ENCODE peak calls at places on chromosome 15, in four cellular contexts. L is Panc1, R is sigmoid colon, D is left ventricle myocardium inferior. F is an unnamed sample. For H3K4me1, the result is how much of the 10 kb centered on the place peaks cover.

GRCh38 chr15:92121047-92121446 is 267.5 kb downstream of the SLCO3A1 start:
- DNase-seq in L (no peak), R (no peak), D (no peak), F (no peak)

GRCh38 chr15:95556866-95557225 is 773.7 kb upstream of the NR2F2 start:
- DNase-seq in L (no peak), R (no peak), D (no peak), F (no peak)

GRCh38 chr15:100901702-100902435 is 17.3 kb upstream of the LRRK1 start:
- DNase-seq in L (no peak), R (peak), D (no peak), F (no peak)

GRCh38 chr15:95469601-95470000 is 860.9 kb upstream of the NR2F2 start:
- DNase-seq in L (no peak), R (no peak), D (no peak), F (no peak)

GRCh38 chr15:73599934-73600333 is 33.3 kb downstream of the NPTN start:
- DNase-seq in L (peak), R (no peak), D (no peak), F (no peak)

GRCh38 chr15:35450492-35450891 is 95.5 kb downstream of the DPH6 start:
- DNase-seq in L (no peak), R (no peak), D (no peak), F (no peak)

GRCh38 chr15:55859681-55860080 is 116.7 kb upstream of the PRTG start:
- DNase-seq in L (no peak), R (no peak), D (no peak), F (no peak)

GRCh38 chr15:45162771-45163507 is 24.8 kb downstream of the SHF start:
- DNase-seq in L (peak), R (peak), D (peak), F (peak)

GRCh38 chr15:80856809-80857377 is 77.7 kb downstream of the CEMIP start:
- DNase-seq in L (no peak), R (peak), D (peak), F (peak)

GRCh38 chr15:43434436-43434835 is 58.5 kb downstream of the TP53BP1 start:
- DNase-seq in L (no peak), R (no peak), D (no peak), F (no peak)

GRCh38 chr15:99735868-99736267 is 2.6 kb upstream of the LYSMD4 start:
- DNase-seq in L (no peak), R (no peak), D (no peak), F (no peak)

GRCh38 chr15:25738171-25738792 is 124.8 kb downstream of the ATP10A start:
- DNase-seq in L (no peak), R (peak), D (no peak), F (no peak)

GRCh38 chr15:99343836-99344551 is 92.7 kb downstream of the LRRC28 start:
- DNase-seq in L (no peak), R (no peak), D (peak), F (no peak)

GRCh38 chr15:31328999-31329639 is 2.5 kb downstream of the KLF13 start:
- DNase-seq in L (no peak), R (peak), D (no peak), F (peak)
- H3K4me1 ChIP-seq in L (under half), R (half or more), D (half or more), F (half or more)

GRCh38 chr15:40330368-40330836 is 6.9 kb downstream of the INAFM2 start:
- DNase-seq in L (no peak), R (peak), D (no peak), F (peak)
- H3K4me1 ChIP-seq in L (under half), R (half or more), D (half or more), F (half or more)

GRCh38 chr15:40069178-40070165 is 30.5 kb upstream of the SRP14 start:
- DNase-seq in L (peak), R (peak), D (peak), F (peak)

GRCh38 chr15:40072216-40072990 is 33.4 kb upstream of the SRP14 start:
- DNase-seq in L (no peak), R (no peak), D (peak), F (peak)

GRCh38 chr15:40067921-40068624 is 29.1 kb upstream of the SRP14 start:
- DNase-seq in L (no peak), R (no peak), D (no peak), F (no peak)

GRCh38 chr15:40070608-40071218 is 31.7 kb upstream of the SRP14 start:
- DNase-seq in L (no peak), R (no peak), D (no peak), F (no peak)

DNA sequence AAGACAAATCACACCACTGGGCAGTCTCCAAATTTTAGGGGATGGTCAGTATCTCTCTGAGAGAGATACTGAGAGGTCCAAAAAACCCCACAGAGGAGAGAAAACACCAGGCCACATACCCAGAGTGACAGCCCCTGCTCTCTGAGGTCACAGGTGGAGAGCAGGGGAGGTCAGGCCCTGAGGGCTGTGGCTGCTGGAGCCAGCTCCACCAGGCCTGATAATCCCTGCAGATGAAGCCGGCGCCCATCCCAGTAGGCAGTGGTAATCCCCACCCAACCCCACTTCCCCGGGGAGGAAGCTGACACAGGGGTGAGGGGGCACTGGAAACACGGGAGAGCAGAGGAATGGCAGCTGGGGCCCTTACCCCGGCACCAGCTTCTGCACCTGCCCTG is 31.2 kb upstream of the SRP14 start:
- DNase-seq in L (no peak), R (no peak), D (no peak), F (no peak)
- H3K4me1 ChIP-seq in L (under half), R (under half), D (under half), F (under half)

GRCh38 chr15:40048155-40048792 is 9.3 kb upstream of the SRP14 start:
- DNase-seq in L (no peak), R (peak), D (no peak), F (no peak)
- H3K4me1 ChIP-seq in L (under half), R (under half), D (half or more), F (under half)

DNA sequence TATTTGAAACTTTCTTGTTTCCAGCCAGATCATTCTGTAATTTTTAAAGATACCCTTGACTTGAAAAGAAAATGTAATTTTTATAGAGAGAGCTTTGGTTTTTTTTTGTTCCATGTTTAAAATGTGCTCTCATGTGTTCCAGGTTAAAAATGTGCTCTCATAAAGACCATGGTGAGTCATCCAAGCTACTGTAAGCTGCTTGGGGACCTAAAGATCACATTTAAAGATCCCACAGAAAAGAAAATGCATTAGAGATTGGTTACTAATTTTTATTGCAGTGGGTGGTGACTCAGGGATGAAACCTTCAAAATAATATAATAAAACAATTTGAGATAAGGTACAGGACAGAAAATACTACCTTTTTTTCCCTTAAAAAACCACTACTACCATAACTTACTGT is 10.9 kb downstream of the TCF12 start:
- DNase-seq in L (no peak), R (no peak), D (no peak), F (no peak)
- H3K4me1 ChIP-seq in L (under half), R (half or more), D (half or more), F (under half)

GRCh38 chr15:68057089-68057488 is 3.0 kb downstream of the PIAS1 start:
- DNase-seq in L (no peak), R (no peak), D (no peak), F (no peak)
- H3K4me1 ChIP-seq in L (under half), R (under half), D (half or more), F (under half)

F was measured in upper lobe of right lung.